ENCODE peak calls at places on chromosomes 1 and 21, in seven cellular contexts. K is GM13976, J is lung, A is endothelial cell, P is esophagus squamous epithelium, I is Panc1, L is HFF-Myc. O is an unnamed sample.

GRCh38 chr1:41734201-41734915 is 184.4 kb downstream of the HIVEP3 start:
- DNase-seq in P (no peak), L (no peak), K (no peak), I (no peak), A (no peak), J (no peak), O (no peak)

GRCh38 chr1:65524931-65525296 is 104.4 kb downstream of the LEPR start:
- DNase-seq in L (no peak), K (no peak), P (no peak), A (no peak), J (no peak), I (no peak), O (no peak)

GRCh38 chr1:31422505-31423319 is 9.7 kb downstream of the SERINC2 start:
- DNase-seq in K (peak; percentile 82), P (no peak), A (peak; percentile 81), I (peak; percentile 91), L (peak; percentile 71), J (peak; percentile 79), O (no peak)

GRCh38 chr1:58949551-58950220 is 165.8 kb upstream of the JUN start:
- DNase-seq in K (no peak), I (no peak), A (no peak), L (no peak), P (no peak), J (no peak), O (no peak)

GRCh38 chr1:172019971-172020370 is 178.7 kb downstream of the DNM3 start:
- DNase-seq in J (no peak), L (no peak), I (no peak), A (no peak), P (no peak), K (no peak), O (no peak)

GRCh38 chr21:44870748-44871495 is 2.6 kb downstream of the PTTG1IP start:
- DNase-seq in I (no peak), J (no peak), K (no peak), A (no peak), L (no peak), P (no peak), O (no peak)

GRCh38 chr1:178465011-178465410 is 31.8 kb downstream of the CLEC20A start:
- DNase-seq in I (no peak), K (no peak), A (no peak), L (no peak), J (no peak), P (no peak), O (no peak)

GRCh38 chr1:224690576-224690975 is 74.5 kb downstream of the CNIH3 start:
- DNase-seq in J (no peak), I (no peak), A (no peak), K (no peak), P (no peak), L (no peak), O (no peak)

GRCh38 chr1:217953922-217954321 is 322.8 kb downstream of the SPATA17 start:
- DNase-seq in J (no peak), A (no peak), I (no peak), L (no peak), K (no peak), P (no peak), O (no peak)

GRCh38 chr1:194339451-194339850 is 1153.0 kb upstream of the B3GALT2 start:
- DNase-seq in P (no peak), I (no peak), K (no peak), L (no peak), J (no peak), A (no peak), O (no peak)

GRCh38 chr1:204936765-204937164 is 66.1 kb downstream of the NFASC start:
- DNase-seq in J (no peak), K (no peak), P (no peak), A (no peak), I (no peak), L (no peak), O (no peak)

GRCh38 chr21:9755611-9756010 is 765.8 kb upstream of the TPTE start:
- DNase-seq in L (no peak), I (no peak), P (no peak), K (no peak), J (no peak), A (no peak), O (peak; percentile 80)
- TF ChIP-seq CTCF in L (no peak), I (no peak), P (no peak), K (no peak), J (no peak), A (no peak), O (no peak)

GRCh38 chr21:38716088-38716487 is 89.6 kb upstream of the ETS2 start:
- DNase-seq in A (no peak), J (no peak), K (no peak), P (no peak), L (no peak), I (no peak), O (no peak)

GRCh38 chr21:38716942-38717341 is 88.8 kb upstream of the ETS2 start:
- DNase-seq in P (no peak), K (no peak), I (no peak), J (no peak), A (no peak), L (no peak), O (no peak)

GRCh38 chr21:38714998-38715397 is 90.7 kb upstream of the ETS2 start:
- DNase-seq in K (no peak), P (no peak), I (no peak), A (no peak), J (no peak), L (no peak), O (no peak)

GRCh38 chr21:38712076-38712475 is 93.7 kb upstream of the ETS2 start:
- DNase-seq in K (peak; percentile 30), A (peak; percentile 44), J (no peak), L (peak; percentile 32), P (no peak), I (peak; percentile 30), O (no peak)
- TF ChIP-seq CTCF in K (no peak), A (no peak), J (peak; percentile 19), L (peak; percentile 67), P (peak; percentile 41), I (peak; percentile 81), O (peak; percentile 77)

GRCh38 chr1:156054500-156055342 is at the start of gene LAMTOR2:
- DNase-seq in K (peak; percentile 96), A (peak; percentile 98), L (peak; percentile 92), P (peak; percentile 88), I (peak; percentile 95), J (peak; percentile 99), O (peak; percentile 98)

GRCh38 chr1:156051011-156051725 is 2.4 kb downstream of the UBQLN4 start:
- DNase-seq in A (no peak), P (no peak), L (no peak), K (no peak), I (no peak), J (no peak), O (no peak)

GRCh38 chr1:156055343-156055645 is 712 bp downstream of the LAMTOR2 start:
- DNase-seq in L (no peak), P (no peak), J (no peak), I (no peak), K (no peak), A (no peak), O (no peak)

GRCh38 chr1:156053770-156054499 is at the start of gene UBQLN4:
- DNase-seq in J (peak; percentile 89), I (no peak), A (peak; percentile 91), L (peak; percentile 32), K (peak; percentile 95), P (peak; percentile 48), O (peak; percentile 95)

DNA sequence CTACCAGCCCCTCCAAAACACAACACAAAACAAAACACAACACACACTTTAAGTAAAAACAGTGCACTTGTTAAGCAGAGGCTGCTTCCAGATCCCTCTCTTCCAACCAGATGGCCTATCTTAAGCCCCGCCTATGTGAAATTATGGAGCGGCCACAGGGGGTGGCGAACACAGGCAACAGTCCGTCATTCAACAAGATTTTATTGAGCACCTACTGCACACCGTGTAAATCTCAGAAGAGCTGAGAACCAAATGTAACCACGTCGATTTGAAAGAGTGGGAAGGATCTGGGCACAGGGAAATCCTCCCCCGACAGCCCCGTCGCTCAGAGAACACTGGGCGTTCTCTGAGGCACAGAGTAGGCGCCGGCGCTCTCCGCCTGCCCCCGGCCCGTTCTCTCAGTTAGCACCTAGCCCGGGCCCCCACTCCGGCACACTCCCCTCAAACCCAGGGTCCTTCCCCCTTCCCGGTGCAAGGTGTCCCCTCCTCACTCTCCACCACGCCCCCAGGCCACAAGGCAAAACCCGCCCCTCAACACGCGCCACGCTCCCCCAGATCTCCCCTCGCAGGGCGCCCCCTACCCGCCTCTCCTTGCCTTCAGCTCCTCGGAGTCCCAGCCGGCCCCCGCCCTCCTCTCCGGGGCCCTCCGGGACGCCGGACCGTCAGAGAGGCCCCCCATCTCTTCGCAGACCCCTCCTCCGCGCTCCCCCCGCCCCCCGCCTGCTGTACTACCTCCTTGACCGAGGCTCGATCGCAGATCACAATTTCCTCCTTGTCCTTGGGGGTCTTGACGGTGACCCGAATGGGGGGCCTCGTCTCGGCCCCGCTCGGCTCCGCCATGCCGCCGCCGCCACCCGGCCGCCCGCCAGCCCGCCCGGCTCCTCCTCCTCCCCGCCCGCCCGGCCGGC is 482 bp downstream of the UBQLN4 start:
- DNase-seq in L (peak; percentile 43), J (peak; percentile 55), A (peak; percentile 78), P (no peak), K (peak; percentile 84), I (peak; percentile 28), O (peak; percentile 90)
- TF ChIP-seq CTCF in L (peak; percentile 20), J (no peak), A (peak; percentile 8), P (no peak), K (peak; percentile 31), I (no peak), O (peak; percentile 47)

GRCh38 chr1:30129001-30129408 is 594.4 kb downstream of the MATN1 start:
- DNase-seq in K (no peak), L (no peak), P (no peak), I (no peak), J (no peak), A (no peak), O (no peak)

GRCh38 chr1:30126839-30127238 is 596.5 kb downstream of the MATN1 start:
- DNase-seq in K (no peak), I (no peak), L (no peak), J (no peak), A (no peak), P (no peak), O (no peak)

GRCh38 chr1:30129421-30130055 is 593.8 kb downstream of the MATN1 start:
- DNase-seq in K (no peak), I (no peak), L (no peak), A (no peak), P (no peak), J (no peak), O (no peak)

GRCh38 chr1:30132602-30133271 is 590.6 kb downstream of the MATN1 start:
- DNase-seq in I (no peak), L (no peak), J (no peak), A (no peak), K (no peak), P (no peak), O (no peak)

GRCh38 chr1:30130106-30130505 is 593.3 kb downstream of the MATN1 start:
- DNase-seq in K (no peak), P (no peak), A (no peak), I (no peak), J (no peak), L (no peak), O (no peak)
- TF ChIP-seq CTCF in K (no peak), P (no peak), A (no peak), I (no peak), J (no peak), L (no peak), O (no peak)